ENCODE peak calls at places on chromosomes 7 and 10, in ten cellular contexts. L, E, J, K, Q, N, O, A, W and Z are unnamed samples.

GRCh38 chr10:86077871-86078638 is 288.5 kb downstream of the GRID1 start:
- DNase-seq in L (no peak), E (no peak), J (no peak), K (no peak), Q (no peak), N (no peak), O (no peak), A (peak; percentile 47), W (no peak), Z (no peak)

GRCh38 chr10:47406870-47407648 is 23.0 kb upstream of the ZNF488 start:
- DNase-seq in L (peak; percentile 80), E (no peak), J (no peak), K (no peak), Q (no peak), N (peak; percentile 64), O (peak; percentile 46), A (peak; percentile 56), W (no peak), Z (no peak)

GRCh38 chr7:140403878-140404564 is at the start of gene RAB19:
- DNase-seq in L (no peak), E (no peak), J (no peak), K (no peak), Q (peak; percentile 74), N (no peak), O (no peak), A (peak; percentile 88), W (peak; percentile 65), Z (peak; percentile 29)

GRCh38 chr10:62582804-62583208 is 208.6 kb downstream of the ZNF365 start:
- DNase-seq in L (no peak), E (peak; percentile 75), J (peak; percentile 77), K (peak; percentile 38), Q (peak; percentile 48), N (peak; percentile 93), O (peak; percentile 97), A (no peak), W (no peak), Z (no peak)

GRCh38 chr7:26723140-26723539 is 141.2 kb downstream of the SKAP2 start:
- DNase-seq in L (no peak), E (no peak), J (no peak), K (no peak), Q (no peak), N (no peak), O (no peak), A (no peak), W (no peak), Z (no peak)

GRCh38 chr10:88114368-88114767 is 250.9 kb downstream of the PTEN start:
- DNase-seq in L (peak; percentile 44), E (peak; percentile 34), J (peak; percentile 24), K (no peak), Q (peak; percentile 60), N (peak; percentile 32), O (peak; percentile 39), A (no peak), W (no peak), Z (no peak)

GRCh38 chr7:51314041-51314440 is 2.6 kb downstream of the COBL start:
- DNase-seq in L (no peak), E (no peak), J (no peak), K (no peak), Q (no peak), N (no peak), O (no peak), A (no peak), W (no peak), Z (no peak)

GRCh38 chr10:59801171-59801570 is 47.9 kb upstream of the MRLN start:
- DNase-seq in L (no peak), E (no peak), J (no peak), K (no peak), Q (no peak), N (no peak), O (no peak), A (no peak), W (no peak), Z (no peak)

GRCh38 chr10:96390460-96390864 is 31.7 kb upstream of the OPALIN start:
- DNase-seq in L (no peak), E (peak; percentile 82), J (peak; percentile 87), K (peak; percentile 77), Q (no peak), N (no peak), O (no peak), A (no peak), W (no peak), Z (no peak)

GRCh38 chr10:22655312-22655973 is 58.9 kb downstream of the PIP4K2A start:
- DNase-seq in L (no peak), E (no peak), J (no peak), K (no peak), Q (no peak), N (peak; percentile 81), O (peak; percentile 82), A (no peak), W (peak; percentile 87), Z (no peak)

DNA sequence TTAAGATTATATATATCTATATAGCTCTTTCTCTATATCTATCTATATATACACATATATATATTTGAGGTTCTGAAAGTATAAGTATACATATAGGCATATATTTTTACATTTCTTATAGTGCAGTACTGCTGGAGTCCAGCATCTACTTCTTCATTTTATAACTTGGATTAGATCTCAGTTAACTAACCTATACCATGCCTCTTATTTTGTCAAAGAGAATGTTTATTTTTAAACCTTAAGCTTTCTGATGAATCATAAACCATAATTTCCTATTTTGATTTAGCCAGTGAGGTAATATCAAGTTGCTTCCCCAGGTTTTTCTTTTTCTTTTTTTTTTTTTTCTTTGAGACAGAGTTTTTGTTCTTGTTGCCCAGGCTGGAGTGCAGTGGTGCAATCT is 8.1 kb downstream of the ZNF32 start:
- DNase-seq in L (no peak), E (no peak), J (no peak), K (no peak), Q (no peak), N (no peak), O (no peak), A (no peak), W (no peak), Z (no peak)
- H3K9me3 ChIP-seq in L (no peaks in the 10 kb centered on the region), E (peaks cover 36% of the 10 kb centered on the region), J (peaks cover 78% of the 10 kb centered on the region), K (peaks cover 22% of the 10 kb centered on the region), Q (peaks cover 61% of the 10 kb centered on the region), N (peaks cover 6% of the 10 kb centered on the region), O (peaks cover 2% of the 10 kb centered on the region), A (peaks cover 99% of the 10 kb centered on the region), W (peaks cover 41% of the 10 kb centered on the region), Z (peaks cover 33% of the 10 kb centered on the region)

GRCh38 chr10:131086094-131086493 is 225.4 kb downstream of the TCERG1L start:
- DNase-seq in L (peak; percentile 88), E (no peak), J (no peak), K (no peak), Q (no peak), N (no peak), O (no peak), A (peak; percentile 54), W (no peak), Z (no peak)
- H3K9me3 ChIP-seq in L (no peaks in the 10 kb centered on the region), E (no peaks in the 10 kb centered on the region), J (peaks cover 5% of the 10 kb centered on the region), K (no peaks in the 10 kb centered on the region), Q (no peaks in the 10 kb centered on the region), N (no peaks in the 10 kb centered on the region), O (no peaks in the 10 kb centered on the region), A (no peaks in the 10 kb centered on the region), W (no peaks in the 10 kb centered on the region), Z (no peaks in the 10 kb centered on the region)

DNA sequence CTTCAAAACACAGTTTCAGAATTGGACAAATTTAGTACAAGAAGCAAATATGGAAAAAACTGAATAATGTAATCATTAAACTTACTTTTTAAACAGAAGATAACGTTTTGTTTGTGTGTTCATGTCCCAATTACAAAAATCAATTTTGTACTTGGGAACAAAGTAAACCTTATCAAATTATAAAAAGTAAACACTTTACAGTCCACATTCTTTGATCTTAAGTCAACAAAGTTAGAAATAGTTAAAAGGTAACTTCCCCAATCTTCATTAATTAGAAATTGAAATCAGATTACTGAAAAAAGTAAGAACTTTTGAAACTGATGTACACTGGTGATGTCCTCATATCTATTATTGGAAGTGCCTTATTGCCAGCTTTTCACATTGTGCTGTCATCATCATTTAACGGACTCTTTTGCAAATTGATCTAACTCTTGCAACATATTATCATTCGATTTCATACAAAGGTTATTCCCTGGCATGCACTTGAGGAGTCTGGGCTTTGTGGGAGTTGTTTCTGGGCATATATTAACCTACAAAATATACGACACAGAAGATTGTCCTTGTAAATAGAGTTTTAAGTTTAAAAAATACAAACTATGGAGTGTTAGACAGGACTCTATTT is 15.1 kb upstream of the CYP2E1 start:
- DNase-seq in L (no peak), E (no peak), J (no peak), K (no peak), Q (no peak), N (no peak), O (no peak), A (no peak), W (no peak), Z (no peak)
- H3K9me3 ChIP-seq in L (no peaks in the 10 kb centered on the region), E (peaks cover 7% of the 10 kb centered on the region), J (peaks cover 22% of the 10 kb centered on the region), K (no peaks in the 10 kb centered on the region), Q (peaks cover 4% of the 10 kb centered on the region), N (no peaks in the 10 kb centered on the region), O (peaks cover 3% of the 10 kb centered on the region), A (peaks cover 11% of the 10 kb centered on the region), W (no peaks in the 10 kb centered on the region), Z (no peaks in the 10 kb centered on the region)

GRCh38 chr10:130510755-130511154 is 374.6 kb downstream of the GLRX3 start:
- DNase-seq in L (no peak), E (no peak), J (no peak), K (no peak), Q (no peak), N (no peak), O (no peak), A (no peak), W (no peak), Z (no peak)

GRCh38 chr10:130512936-130513335 is 376.7 kb downstream of the GLRX3 start:
- DNase-seq in L (no peak), E (no peak), J (no peak), K (no peak), Q (no peak), N (no peak), O (no peak), A (no peak), W (no peak), Z (no peak)

GRCh38 chr10:130511801-130512200 is 375.6 kb downstream of the GLRX3 start:
- DNase-seq in L (no peak), E (no peak), J (no peak), K (no peak), Q (no peak), N (no peak), O (no peak), A (no peak), W (no peak), Z (no peak)

GRCh38 chr10:130507461-130507860 is 371.3 kb downstream of the GLRX3 start:
- DNase-seq in L (no peak), E (no peak), J (no peak), K (no peak), Q (no peak), N (no peak), O (no peak), A (no peak), W (no peak), Z (no peak)

DNA sequence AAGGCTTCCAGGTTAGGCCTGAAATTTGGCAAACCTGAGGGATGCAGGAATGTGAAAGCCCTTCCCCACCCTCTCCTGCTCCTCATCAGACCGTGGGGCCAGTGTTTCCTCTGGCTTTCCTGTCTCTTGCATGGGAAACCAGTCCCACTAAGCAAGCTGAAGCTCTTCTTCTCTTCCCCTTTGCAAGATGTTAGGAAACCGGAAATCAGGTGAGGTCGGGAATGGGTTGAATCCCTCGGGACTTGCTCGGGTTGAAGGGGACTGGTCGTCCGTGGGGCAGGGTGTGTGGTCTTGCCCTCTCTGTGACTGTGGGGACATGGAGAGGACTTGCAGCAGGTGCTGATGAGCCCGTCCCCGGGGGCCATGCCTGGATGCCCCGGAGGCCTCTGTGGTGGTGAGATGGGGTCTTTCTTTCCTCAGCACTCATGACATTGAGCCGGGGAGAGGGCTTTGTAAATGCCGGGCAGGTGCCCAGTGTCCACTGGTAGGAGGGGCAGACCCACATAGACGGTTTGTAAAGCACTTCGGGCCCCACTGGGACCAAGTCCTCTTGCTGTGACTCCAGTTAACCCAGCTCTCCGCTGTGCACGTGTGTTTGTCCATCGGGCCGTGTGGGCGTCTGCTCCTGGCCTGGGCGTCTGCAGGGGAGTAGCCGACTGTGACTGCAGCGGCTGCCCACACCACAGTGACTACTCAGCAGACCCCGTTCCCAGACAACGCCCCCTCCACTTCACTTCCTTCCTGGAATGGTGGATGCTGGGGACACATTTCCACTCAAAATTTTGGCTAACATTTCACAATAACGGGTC is 373.9 kb downstream of the GLRX3 start:
- DNase-seq in L (no peak), E (no peak), J (no peak), K (no peak), Q (no peak), N (no peak), O (no peak), A (no peak), W (no peak), Z (no peak)
- H3K9me3 ChIP-seq in L (no peaks in the 10 kb centered on the region), E (no peaks in the 10 kb centered on the region), J (peaks cover 13% of the 10 kb centered on the region), K (no peaks in the 10 kb centered on the region), Q (no peaks in the 10 kb centered on the region), N (no peaks in the 10 kb centered on the region), O (no peaks in the 10 kb centered on the region), A (no peaks in the 10 kb centered on the region), W (no peaks in the 10 kb centered on the region), Z (no peaks in the 10 kb centered on the region)